ENCODE peak calls at places on chromosomes 5 and 9, in six cellular contexts. One of them, this sample, is unnamed.

GRCh38 chr9:98552306-98552705 is 156.4 kb downstream of the GABBR2 start:
- DNase-seq in left ventricle myocardium inferior: no peak
- DNase-seq in H1: no peak
- DNase-seq in NT2/D1: peak; percentile 15
- DNase-seq in tibial nerve: no peak
- DNase-seq in body of pancreas: no peak
- DNase-seq in this sample: no peak

GRCh38 chr9:89038354-89039091 is 47.3 kb downstream of the S1PR3 start:
- DNase-seq in left ventricle myocardium inferior: no peak
- DNase-seq in NT2/D1: no peak
- DNase-seq in tibial nerve: peak; percentile 70
- DNase-seq in H1: no peak
- DNase-seq in body of pancreas: no peak
- DNase-seq in this sample: no peak

GRCh38 chr5:16701134-16702094 is 84.6 kb upstream of the RETREG1 start:
- DNase-seq in body of pancreas: no peak
- DNase-seq in left ventricle myocardium inferior: no peak
- DNase-seq in H1: no peak
- DNase-seq in NT2/D1: no peak
- DNase-seq in tibial nerve: no peak
- DNase-seq in this sample: no peak

GRCh38 chr9:100375677-100376076 is 22.9 kb upstream of the TEX10 start:
- DNase-seq in body of pancreas: no peak
- DNase-seq in H1: no peak
- DNase-seq in NT2/D1: no peak
- DNase-seq in left ventricle myocardium inferior: no peak
- DNase-seq in tibial nerve: no peak
- DNase-seq in this sample: no peak

GRCh38 chr5:108748010-108748353 is 285 bp downstream of the FER start:
- DNase-seq in body of pancreas: no peak
- DNase-seq in NT2/D1: no peak
- DNase-seq in H1: no peak
- DNase-seq in left ventricle myocardium inferior: no peak
- DNase-seq in tibial nerve: peak; percentile 12
- DNase-seq in this sample: no peak

GRCh38 chr9:16640649-16641048 is 229.8 kb downstream of the BNC2 start:
- DNase-seq in left ventricle myocardium inferior: no peak
- DNase-seq in NT2/D1: no peak
- DNase-seq in body of pancreas: no peak
- DNase-seq in tibial nerve: no peak
- DNase-seq in H1: no peak
- DNase-seq in this sample: no peak

GRCh38 chr5:172695431-172696054 is 54.5 kb downstream of the NEURL1B start:
- DNase-seq in tibial nerve: no peak
- DNase-seq in H1: no peak
- DNase-seq in left ventricle myocardium inferior: no peak
- DNase-seq in body of pancreas: no peak
- DNase-seq in NT2/D1: no peak
- DNase-seq in this sample: peak; percentile 49

GRCh38 chr9:106324071-106324470 is 538.9 kb upstream of the ZNF462 start:
- DNase-seq in body of pancreas: no peak
- DNase-seq in tibial nerve: no peak
- DNase-seq in NT2/D1: no peak
- DNase-seq in H1: no peak
- DNase-seq in left ventricle myocardium inferior: no peak
- DNase-seq in this sample: no peak

GRCh38 chr5:132787076-132787475 is 10.0 kb upstream of the SEPTIN8 start:
- DNase-seq in tibial nerve: no peak
- DNase-seq in left ventricle myocardium inferior: no peak
- DNase-seq in NT2/D1: no peak
- DNase-seq in H1: no peak
- DNase-seq in body of pancreas: no peak
- DNase-seq in this sample: no peak

GRCh38 chr5:14142202-14142855 is 813 bp upstream of the TRIO start:
- DNase-seq in tibial nerve: no peak
- DNase-seq in left ventricle myocardium inferior: no peak
- DNase-seq in NT2/D1: no peak
- DNase-seq in body of pancreas: no peak
- DNase-seq in H1: no peak
- DNase-seq in this sample: no peak

GRCh38 chr5:6599739-6600138 is 33.1 kb downstream of the NSUN2 start:
- DNase-seq in body of pancreas: no peak
- DNase-seq in NT2/D1: no peak
- DNase-seq in H1: no peak
- DNase-seq in tibial nerve: no peak
- DNase-seq in left ventricle myocardium inferior: no peak
- DNase-seq in this sample: no peak

GRCh38 chr5:6597557-6597956 is 35.3 kb downstream of the NSUN2 start:
- DNase-seq in tibial nerve: no peak
- DNase-seq in H1: no peak
- DNase-seq in body of pancreas: no peak
- DNase-seq in NT2/D1: no peak
- DNase-seq in left ventricle myocardium inferior: no peak
- DNase-seq in this sample: no peak

GRCh38 chr5:6601271-6601670 is 31.6 kb downstream of the NSUN2 start:
- DNase-seq in H1: no peak
- DNase-seq in left ventricle myocardium inferior: no peak
- DNase-seq in NT2/D1: no peak
- DNase-seq in tibial nerve: no peak
- DNase-seq in body of pancreas: no peak
- DNase-seq in this sample: no peak

GRCh38 chr5:6596388-6596787 is 36.5 kb downstream of the NSUN2 start:
- DNase-seq in H1: no peak
- DNase-seq in tibial nerve: no peak
- DNase-seq in body of pancreas: no peak
- DNase-seq in left ventricle myocardium inferior: no peak
- DNase-seq in NT2/D1: no peak
- DNase-seq in this sample: no peak

GRCh38 chr5:6598351-6598900 is 34.4 kb downstream of the NSUN2 start:
- DNase-seq in left ventricle myocardium inferior: no peak
- DNase-seq in tibial nerve: no peak
- DNase-seq in NT2/D1: no peak
- DNase-seq in body of pancreas: no peak
- DNase-seq in H1: no peak
- DNase-seq in this sample: no peak
- H3K36me3 ChIP-seq in left ventricle myocardium inferior: peaks cover 72% of the 10 kb centered on the region
- H3K36me3 ChIP-seq in tibial nerve: no peaks in the 10 kb centered on the region
- H3K36me3 ChIP-seq in NT2/D1: peaks cover 61% of the 10 kb centered on the region
- H3K36me3 ChIP-seq in body of pancreas: peaks cover 32% of the 10 kb centered on the region
- H3K36me3 ChIP-seq in H1: peaks cover 41% of the 10 kb centered on the region
- H3K36me3 ChIP-seq in this sample: no peaks in the 10 kb centered on the region

GRCh38 chr5:148830220-148830619 is 3.8 kb downstream of the ADRB2 start:
- DNase-seq in left ventricle myocardium inferior: peak; percentile 22
- DNase-seq in body of pancreas: no peak
- DNase-seq in tibial nerve: no peak
- DNase-seq in H1: no peak
- DNase-seq in NT2/D1: no peak
- DNase-seq in this sample: no peak

GRCh38 chr5:148829734-148830133 is 3.3 kb downstream of the ADRB2 start:
- DNase-seq in NT2/D1: no peak
- DNase-seq in left ventricle myocardium inferior: peak; percentile 28
- DNase-seq in H1: no peak
- DNase-seq in tibial nerve: no peak
- DNase-seq in body of pancreas: no peak
- DNase-seq in this sample: no peak

GRCh38 chr5:148833122-148833521 is 6.7 kb downstream of the ADRB2 start:
- DNase-seq in left ventricle myocardium inferior: no peak
- DNase-seq in H1: no peak
- DNase-seq in tibial nerve: no peak
- DNase-seq in NT2/D1: no peak
- DNase-seq in body of pancreas: no peak
- DNase-seq in this sample: no peak

GRCh38 chr5:148833925-148834324 is 7.5 kb downstream of the ADRB2 start:
- DNase-seq in left ventricle myocardium inferior: no peak
- DNase-seq in NT2/D1: no peak
- DNase-seq in body of pancreas: no peak
- DNase-seq in tibial nerve: no peak
- DNase-seq in H1: no peak
- DNase-seq in this sample: no peak

GRCh38 chr5:148831590-148832565 is 5.5 kb downstream of the ADRB2 start:
- DNase-seq in H1: no peak
- DNase-seq in body of pancreas: no peak
- DNase-seq in left ventricle myocardium inferior: no peak
- DNase-seq in NT2/D1: no peak
- DNase-seq in tibial nerve: peak; percentile 40
- DNase-seq in this sample: no peak
- H3K36me3 ChIP-seq in H1: no peaks in the 10 kb centered on the region
- H3K36me3 ChIP-seq in body of pancreas: no peaks in the 10 kb centered on the region
- H3K36me3 ChIP-seq in left ventricle myocardium inferior: no peaks in the 10 kb centered on the region
- H3K36me3 ChIP-seq in NT2/D1: no peaks in the 10 kb centered on the region
- H3K36me3 ChIP-seq in tibial nerve: no peaks in the 10 kb centered on the region
- H3K36me3 ChIP-seq in this sample: no peaks in the 10 kb centered on the region

DNA sequence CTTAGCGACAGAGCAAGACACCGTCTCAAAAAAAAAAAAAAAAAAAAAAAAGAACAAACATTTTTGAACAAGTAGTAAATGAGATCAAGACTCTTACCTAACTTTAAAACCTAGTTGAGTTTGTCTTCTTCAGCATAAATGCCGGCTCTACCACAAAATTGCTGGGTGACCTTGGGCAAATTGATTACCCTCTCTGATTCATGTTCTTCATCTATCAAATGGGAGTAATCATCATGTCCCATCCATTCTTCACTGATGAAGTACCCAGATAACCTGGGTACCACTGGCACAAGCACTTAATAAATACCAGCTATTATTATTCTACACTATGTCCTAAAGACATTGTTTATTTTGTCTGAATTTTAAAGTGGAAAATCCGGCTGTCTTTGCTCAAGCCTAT is 96.3 kb downstream of the ATPSCKMT start:
- DNase-seq in H1: no peak
- DNase-seq in tibial nerve: no peak
- DNase-seq in left ventricle myocardium inferior: no peak
- DNase-seq in NT2/D1: no peak
- DNase-seq in body of pancreas: no peak
- DNase-seq in this sample: no peak
- H3K36me3 ChIP-seq in H1: no peaks in the 10 kb centered on the region
- H3K36me3 ChIP-seq in tibial nerve: no peaks in the 10 kb centered on the region
- H3K36me3 ChIP-seq in left ventricle myocardium inferior: no peaks in the 10 kb centered on the region
- H3K36me3 ChIP-seq in NT2/D1: no peaks in the 10 kb centered on the region
- H3K36me3 ChIP-seq in body of pancreas: no peaks in the 10 kb centered on the region
- H3K36me3 ChIP-seq in this sample: no peaks in the 10 kb centered on the region

GRCh38 chr9:131433302-131433854 is 39.5 kb downstream of the PRRC2B start:
- DNase-seq in NT2/D1: no peak
- DNase-seq in tibial nerve: no peak
- DNase-seq in body of pancreas: no peak
- DNase-seq in left ventricle myocardium inferior: no peak
- DNase-seq in H1: no peak
- DNase-seq in this sample: no peak

GRCh38 chr9:131429121-131430012 is 35.5 kb downstream of the PRRC2B start:
- DNase-seq in NT2/D1: no peak
- DNase-seq in tibial nerve: no peak
- DNase-seq in left ventricle myocardium inferior: no peak
- DNase-seq in body of pancreas: no peak
- DNase-seq in H1: no peak
- DNase-seq in this sample: no peak

GRCh38 chr9:131434673-131435072 is 40.8 kb downstream of the PRRC2B start:
- DNase-seq in body of pancreas: no peak
- DNase-seq in NT2/D1: no peak
- DNase-seq in left ventricle myocardium inferior: no peak
- DNase-seq in tibial nerve: no peak
- DNase-seq in H1: no peak
- DNase-seq in this sample: no peak

GRCh38 chr9:131432050-131432449 is 38.2 kb downstream of the PRRC2B start:
- DNase-seq in NT2/D1: no peak
- DNase-seq in left ventricle myocardium inferior: no peak
- DNase-seq in body of pancreas: no peak
- DNase-seq in tibial nerve: no peak
- DNase-seq in H1: no peak
- DNase-seq in this sample: no peak

GRCh38 chr9:131432597-131433301 is 38.9 kb downstream of the PRRC2B start:
- DNase-seq in NT2/D1: no peak
- DNase-seq in H1: no peak
- DNase-seq in body of pancreas: no peak
- DNase-seq in left ventricle myocardium inferior: no peak
- DNase-seq in tibial nerve: no peak
- DNase-seq in this sample: no peak
- H3K36me3 ChIP-seq in NT2/D1: peaks cover 72% of the 10 kb centered on the region
- H3K36me3 ChIP-seq in H1: peaks cover 30% of the 10 kb centered on the region
- H3K36me3 ChIP-seq in body of pancreas: peaks cover 10% of the 10 kb centered on the region
- H3K36me3 ChIP-seq in left ventricle myocardium inferior: peaks cover 49% of the 10 kb centered on the region
- H3K36me3 ChIP-seq in tibial nerve: no peaks in the 10 kb centered on the region
- H3K36me3 ChIP-seq in this sample: no peaks in the 10 kb centered on the region

GRCh38 chr9:127682351-127683136 is 24.2 kb upstream of the CFAP157 start:
- DNase-seq in NT2/D1: no peak
- DNase-seq in body of pancreas: peak; percentile 40
- DNase-seq in left ventricle myocardium inferior: no peak
- DNase-seq in tibial nerve: no peak
- DNase-seq in H1: no peak
- DNase-seq in this sample: no peak

GRCh38 chr9:127686461-127687393 is 20.1 kb upstream of the CFAP157 start:
- DNase-seq in tibial nerve: no peak
- DNase-seq in left ventricle myocardium inferior: no peak
- DNase-seq in body of pancreas: no peak
- DNase-seq in H1: no peak
- DNase-seq in NT2/D1: no peak
- DNase-seq in this sample: no peak

GRCh38 chr9:127683723-127684122 is 23.1 kb upstream of the CFAP157 start:
- DNase-seq in left ventricle myocardium inferior: no peak
- DNase-seq in H1: no peak
- DNase-seq in tibial nerve: no peak
- DNase-seq in body of pancreas: no peak
- DNase-seq in NT2/D1: no peak
- DNase-seq in this sample: no peak

GRCh38 chr9:127680846-127681245 is 25.9 kb upstream of the CFAP157 start:
- DNase-seq in tibial nerve: no peak
- DNase-seq in H1: no peak
- DNase-seq in NT2/D1: no peak
- DNase-seq in body of pancreas: no peak
- DNase-seq in left ventricle myocardium inferior: no peak
- DNase-seq in this sample: no peak

GRCh38 chr9:127684576-127684975 is 22.2 kb upstream of the CFAP157 start:
- DNase-seq in H1: no peak
- DNase-seq in left ventricle myocardium inferior: no peak
- DNase-seq in body of pancreas: no peak
- DNase-seq in tibial nerve: no peak
- DNase-seq in NT2/D1: no peak
- DNase-seq in this sample: no peak
- H3K36me3 ChIP-seq in H1: peaks cover 21% of the 10 kb centered on the region
- H3K36me3 ChIP-seq in left ventricle myocardium inferior: peaks cover 86% of the 10 kb centered on the region
- H3K36me3 ChIP-seq in body of pancreas: peaks cover 3% of the 10 kb centered on the region
- H3K36me3 ChIP-seq in tibial nerve: no peaks in the 10 kb centered on the region
- H3K36me3 ChIP-seq in NT2/D1: peaks cover 36% of the 10 kb centered on the region
- H3K36me3 ChIP-seq in this sample: no peaks in the 10 kb centered on the region